ENCODE peak calls at places on chromosomes 12 and 14, in nine cellular contexts. K is ovary, P is transverse colon, J is K562, I is GM12878, T is stomach, A is sigmoid colon, S is H1, G is HepG2. E is an unnamed sample. For H3K36me3, the result is how much of the 10 kb centered on the place peaks cover.

GRCh38 chr14:63510538-63510937 is 32.6 kb downstream of the PPP2R5E start:
- DNase-seq in A (no peak), T (no peak), P (no peak), I (peak), S (no peak), K (no peak), G (no peak), J (no peak), E (no peak)

GRCh38 chr12:109744991-109745942 is 31.6 kb downstream of the FAM222A start:
- DNase-seq in J (no peak), T (peak), S (no peak), I (no peak), G (no peak), P (no peak), K (no peak), A (no peak), E (no peak)

GRCh38 chr12:38744056-38744455 is 161.3 kb downstream of the CPNE8 start:
- DNase-seq in J (no peak), T (no peak), S (no peak), G (no peak), P (no peak), K (no peak), I (no peak), A (no peak), E (no peak)

GRCh38 chr14:80926706-80927384 is 14.7 kb downstream of the CEP128 start:
- DNase-seq in K (no peak), G (no peak), A (no peak), T (no peak), J (no peak), P (no peak), S (no peak), I (no peak), E (no peak)

GRCh38 chr14:75295491-75296338 is 17.1 kb downstream of the FOS start:
- DNase-seq in A (peak), I (no peak), J (peak), T (peak), K (peak), P (peak), G (no peak), S (peak), E (peak)

GRCh38 chr14:32696325-32697101 is 242.2 kb upstream of the NPAS3 start:
- DNase-seq in G (no peak), K (no peak), P (no peak), S (no peak), T (no peak), J (no peak), A (no peak), I (no peak), E (no peak)

GRCh38 chr14:54637829-54638446 is 71.0 kb downstream of the SAMD4A start:
- DNase-seq in P (no peak), K (no peak), S (peak), A (no peak), G (no peak), T (no peak), J (no peak), I (no peak), E (no peak)

GRCh38 chr14:102088012-102088792 is 1.4 kb upstream of the HSP90AA1 start:
- DNase-seq in A (peak), G (no peak), T (peak), J (peak), S (peak), P (peak), I (peak), K (peak), E (peak)

GRCh38 chr14:95328876-95329503 is 9.3 kb upstream of the CLMN start:
- DNase-seq in J (no peak), S (no peak), G (no peak), I (no peak), A (no peak), K (no peak), T (no peak), P (no peak), E (no peak)

GRCh38 chr14:81172353-81172752 is 48.4 kb downstream of the GTF2A1 start:
- DNase-seq in S (no peak), A (no peak), K (no peak), J (no peak), I (no peak), P (no peak), G (no peak), T (no peak), E (no peak)

GRCh38 chr14:75495882-75496281 is 26.4 kb upstream of the BATF start:
- DNase-seq in S (no peak), K (no peak), P (no peak), J (no peak), A (no peak), G (no peak), I (no peak), T (no peak), E (no peak)

GRCh38 chr12:24482882-24483604 is 465.9 kb downstream of the BCAT1 start:
- DNase-seq in J (no peak), I (no peak), G (no peak), P (no peak), A (no peak), S (no peak), T (no peak), K (no peak), E (no peak)

GRCh38 chr14:51208982-51209381 is 31.1 kb upstream of the TMX1 start:
- DNase-seq in T (no peak), J (no peak), I (no peak), P (no peak), K (no peak), S (no peak), A (no peak), G (no peak), E (no peak)

GRCh38 chr14:56221392-56222128 is 103.3 kb downstream of the PELI2 start:
- DNase-seq in A (no peak), S (no peak), T (no peak), G (no peak), I (no peak), J (no peak), P (no peak), K (no peak), E (no peak)

GRCh38 chr12:104544836-104545235 is 88.1 kb downstream of the CHST11 start:
- DNase-seq in J (no peak), S (no peak), G (no peak), P (no peak), K (no peak), T (no peak), A (no peak), I (no peak), E (no peak)

GRCh38 chr12:14621821-14622220 is 54.1 kb upstream of the PLBD1 start:
- DNase-seq in I (peak), S (no peak), J (no peak), P (no peak), A (no peak), G (no peak), K (no peak), T (no peak), E (no peak)

GRCh38 chr14:22994762-22995275 is 12.5 kb upstream of the AJUBA start:
- DNase-seq in P (no peak), T (no peak), J (peak), A (peak), G (peak), I (no peak), S (no peak), K (peak), E (no peak)

GRCh38 chr12:57239587-57240068 is 10.1 kb downstream of the SHMT2 start:
- DNase-seq in I (no peak), S (no peak), T (no peak), G (no peak), J (no peak), A (no peak), P (no peak), K (no peak), E (no peak)

GRCh38 chr12:105451798-105452197 is 121.3 kb downstream of the C12orf75 start:
- DNase-seq in G (no peak), S (no peak), P (no peak), J (no peak), K (no peak), A (no peak), I (no peak), T (no peak), E (peak)

DNA sequence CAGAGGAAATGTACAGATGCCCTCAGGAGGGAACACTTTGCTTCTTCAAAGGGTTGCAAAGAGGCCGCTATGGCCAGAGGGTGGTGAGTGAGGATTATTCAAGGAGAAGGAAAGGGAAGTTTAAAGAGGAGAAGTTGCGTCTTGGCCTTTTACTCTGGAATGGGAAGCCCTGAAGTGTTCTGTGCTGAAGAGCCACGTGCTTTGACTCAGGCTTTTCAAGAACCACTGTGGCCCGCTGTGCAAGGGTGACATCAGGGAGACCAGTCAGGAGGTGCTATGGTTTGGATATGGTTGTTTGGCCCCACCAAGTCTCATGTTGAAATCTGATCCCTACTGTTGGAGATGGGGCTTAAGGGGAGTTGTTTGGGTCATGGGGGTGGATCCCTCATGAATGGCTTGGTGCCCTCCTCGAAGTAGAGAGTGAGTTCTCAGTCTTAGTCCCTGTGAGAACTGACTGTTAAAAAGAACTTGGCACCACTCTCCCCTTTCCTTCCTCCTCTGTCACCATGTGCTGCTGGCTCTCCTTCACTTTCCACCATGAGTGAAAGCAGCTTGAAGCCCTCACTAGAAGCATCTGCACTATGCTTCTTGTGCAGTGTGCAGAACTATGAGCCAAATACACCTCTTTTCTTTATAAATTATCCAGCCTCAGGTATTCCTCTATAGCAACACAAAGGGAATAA is 66.1 kb upstream of the DUSP6 start:
- DNase-seq in G (no peak), T (no peak), A (peak), J (no peak), I (no peak), K (no peak), S (no peak), P (no peak), E (no peak)
- H3K36me3 ChIP-seq in G (under half), T (under half), A (under half), J (under half), I (under half), K (under half), S (under half), P (under half), E (under half)

GRCh38 chr12:15823360-15824128 is 34.4 kb upstream of the EPS8 start:
- DNase-seq in K (no peak), I (no peak), P (no peak), J (no peak), S (no peak), T (no peak), A (no peak), G (peak), E (no peak)
- TF ChIP-seq POLR2A in K (no peak), I (no peak), P (no peak), J (no peak), S (no peak), T (no peak), A (no peak), G (no peak), E (no peak)

GRCh38 chr12:92502417-92503028 is 200.3 kb upstream of the PLEKHG7 start:
- DNase-seq in T (no peak), G (peak), P (no peak), I (peak), J (no peak), S (no peak), A (no peak), K (no peak), E (no peak)
- TF ChIP-seq EP300 in T (no peak), G (no peak), P (no peak), I (peak), J (no peak), S (no peak), A (no peak), K (no peak), E (no peak)

GRCh38 chr12:121525411-121525810 is 55.4 kb downstream of the KDM2B start:
- DNase-seq in K (no peak), P (no peak), S (no peak), J (no peak), A (no peak), I (no peak), G (no peak), T (no peak), E (no peak)
- H3K36me3 ChIP-seq in K (under half), P (under half), S (under half), J (under half), A (under half), I (under half), G (under half), T (under half), E (under half)

DNA sequence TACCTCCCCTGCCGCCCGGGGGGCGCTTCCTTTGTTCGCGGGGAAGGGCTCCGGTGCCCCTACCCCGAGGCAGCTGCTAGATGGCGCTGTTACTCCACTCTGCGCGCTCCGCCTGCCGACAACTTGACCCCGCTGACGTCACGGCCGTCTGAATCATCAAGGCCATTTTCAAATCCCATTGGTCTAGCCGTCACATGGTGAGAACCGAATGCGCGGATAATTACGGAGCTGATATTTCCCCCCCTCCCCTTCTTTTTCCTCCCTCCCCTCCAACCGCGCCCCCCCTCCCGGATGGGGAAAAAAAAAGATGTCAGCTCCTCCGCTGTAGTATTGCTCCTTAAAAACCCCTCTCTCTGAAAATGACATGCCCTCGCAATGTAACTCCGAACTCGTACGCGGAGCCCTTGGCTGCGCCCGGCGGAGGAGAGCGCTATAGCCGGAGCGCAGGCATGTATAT is at the start of gene HOXC10:
- DNase-seq in S (peak), P (peak), A (peak), I (peak), G (peak), K (peak), T (peak), J (peak), E (peak)
- TF ChIP-seq POLR2A in S (no peak), P (no peak), A (no peak), I (no peak), G (no peak), K (no peak), T (no peak), J (no peak), E (peak)

GRCh38 chr12:96237465-96238077 is 43.4 kb downstream of the ELK3 start:
- DNase-seq in P (peak), K (peak), T (peak), J (no peak), G (no peak), S (no peak), A (peak), I (no peak), E (no peak)
- TF ChIP-seq EP300 in P (peak), K (no peak), T (no peak), J (no peak), G (no peak), S (no peak), A (peak), I (no peak), E (no peak)

E was measured in tibial nerve.